ENCODE peak calls at places on chromosomes 12 and 14, in four cellular contexts. O, M, J and Q are unnamed samples.

GRCh38 chr14:76769636-76770292 is 8.5 kb downstream of the VASH1 start:
- DNase-seq in M (peak), J (no peak), O (no peak), Q (no peak)

GRCh38 chr12:51910168-51910567 is 2.9 kb downstream of the ACVRL1 start:
- DNase-seq in M (no peak), J (no peak), O (no peak), Q (peak)

GRCh38 chr12:112116232-112117060 is 7.9 kb upstream of the NAA25 start:
- DNase-seq in M (peak), O (peak), J (peak), Q (peak)

GRCh38 chr12:113186033-113186365 is 478 bp downstream of the RITA1 start:
- DNase-seq in M (no peak), O (peak), J (no peak), Q (no peak)

GRCh38 chr14:54475187-54475881 is 13.4 kb downstream of the GMFB start:
- DNase-seq in O (no peak), J (no peak), M (no peak), Q (no peak)

GRCh38 chr12:76282744-76283143 is 65.5 kb downstream of the BBS10 start:
- DNase-seq in J (no peak), M (no peak), O (no peak), Q (no peak)

GRCh38 chr14:58167891-58168290 is 15.9 kb upstream of the ARMH4 start:
- DNase-seq in O (no peak), J (no peak), M (no peak), Q (no peak)

GRCh38 chr12:1878214-1878613 is 40.2 kb downstream of the CACNA2D4 start:
- DNase-seq in J (no peak), O (no peak), M (no peak), Q (no peak)

GRCh38 chr12:58117667-58118066 is 176.3 kb downstream of the ATP23 start:
- DNase-seq in J (no peak), M (no peak), O (no peak), Q (no peak)

GRCh38 chr14:104219731-104220224 is 81.4 kb downstream of the KIF26A start:
- DNase-seq in M (no peak), O (no peak), J (no peak), Q (no peak)

GRCh38 chr12:40034156-40034555 is 71.7 kb downstream of the SLC2A13 start:
- DNase-seq in J (no peak), O (no peak), M (no peak), Q (no peak)

GRCh38 chr12:62876938-62877548 is 57.9 kb downstream of the PPM1H start:
- DNase-seq in J (no peak), O (no peak), M (no peak), Q (no peak)

GRCh38 chr12:100860611-100861010 is 66.0 kb downstream of the ANO4 start:
- DNase-seq in O (no peak), M (no peak), J (no peak), Q (no peak)

GRCh38 chr12:4330203-4330602 is 9.2 kb downstream of the TIGAR start:
- DNase-seq in J (no peak), M (no peak), O (no peak), Q (no peak)

GRCh38 chr14:104138891-104139459 is 588 bp downstream of the KIF26A start:
- DNase-seq in M (no peak), J (no peak), O (no peak), Q (no peak)

GRCh38 chr14:74756326-74756725 is 6.8 kb upstream of the YLPM1 start:
- DNase-seq in M (no peak), J (no peak), O (no peak), Q (no peak)

GRCh38 chr12:96698521-96698920 is 208.5 kb upstream of the NEDD1 start:
- DNase-seq in O (peak), M (no peak), J (no peak), Q (no peak)

GRCh38 chr12:122866379-122866778 is 29.5 kb downstream of the VPS37B start:
- DNase-seq in J (peak), O (no peak), M (no peak), Q (no peak)

GRCh38 chr12:124426594-124427550 is 132.0 kb downstream of the RFLNA start:
- DNase-seq in M (peak), O (no peak), J (no peak), Q (no peak)

DNA sequence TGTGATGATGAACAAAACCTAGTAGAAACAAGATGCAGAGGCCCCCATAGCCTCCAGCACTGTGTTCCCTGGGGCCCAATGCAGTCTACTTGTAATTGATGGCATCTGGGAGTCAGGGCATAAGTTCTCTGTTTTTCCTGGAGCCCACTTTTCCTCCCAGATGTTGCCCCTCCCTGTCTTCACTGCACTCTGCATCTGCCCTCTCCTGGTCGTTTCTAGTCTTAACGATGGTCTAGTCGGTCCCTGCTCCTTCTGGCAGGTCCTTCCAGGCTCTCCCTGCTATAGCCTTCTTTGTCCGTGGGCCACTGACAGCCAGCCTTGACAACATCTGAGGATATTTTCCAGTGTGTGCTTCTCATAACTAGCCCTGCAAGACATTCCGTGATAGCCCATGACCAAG is 208.3 kb downstream of the GXYLT1 start:
- DNase-seq in J (no peak), M (no peak), O (peak), Q (no peak)
- TF ChIP-seq CTCF in J (no peak), M (no peak), O (no peak), Q (no peak)

GRCh38 chr12:79566452-79566851 is 124.3 kb downstream of the PAWR start:
- DNase-seq in J (no peak), O (no peak), M (no peak), Q (no peak)
- TF ChIP-seq POLR2A in J (no peak), O (no peak), M (no peak), Q (no peak)

DNA sequence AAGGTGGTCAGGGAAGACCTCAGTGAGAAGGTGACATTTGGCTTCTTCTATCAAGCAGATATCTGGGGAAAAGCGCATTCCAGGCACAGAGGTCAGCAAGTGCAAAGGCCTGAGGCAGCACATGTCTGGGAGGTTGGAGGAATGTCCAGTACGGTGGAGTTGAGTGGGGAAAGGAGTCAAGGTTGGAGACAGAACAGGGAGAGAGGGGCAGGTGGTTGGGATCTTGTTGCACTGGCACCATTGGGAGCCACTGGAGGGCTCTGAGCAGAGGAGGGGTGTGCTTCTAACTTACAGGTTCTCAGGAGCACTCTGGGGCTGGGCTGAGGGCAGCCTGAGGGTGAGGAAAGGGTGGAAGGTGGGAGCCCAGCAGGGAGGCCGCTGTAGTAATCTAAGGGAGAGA is 52.1 kb downstream of the EID3 start:
- DNase-seq in M (no peak), O (peak), J (no peak), Q (peak)
- TF ChIP-seq CTCF in M (no peak), O (no peak), J (no peak), Q (no peak)

DNA sequence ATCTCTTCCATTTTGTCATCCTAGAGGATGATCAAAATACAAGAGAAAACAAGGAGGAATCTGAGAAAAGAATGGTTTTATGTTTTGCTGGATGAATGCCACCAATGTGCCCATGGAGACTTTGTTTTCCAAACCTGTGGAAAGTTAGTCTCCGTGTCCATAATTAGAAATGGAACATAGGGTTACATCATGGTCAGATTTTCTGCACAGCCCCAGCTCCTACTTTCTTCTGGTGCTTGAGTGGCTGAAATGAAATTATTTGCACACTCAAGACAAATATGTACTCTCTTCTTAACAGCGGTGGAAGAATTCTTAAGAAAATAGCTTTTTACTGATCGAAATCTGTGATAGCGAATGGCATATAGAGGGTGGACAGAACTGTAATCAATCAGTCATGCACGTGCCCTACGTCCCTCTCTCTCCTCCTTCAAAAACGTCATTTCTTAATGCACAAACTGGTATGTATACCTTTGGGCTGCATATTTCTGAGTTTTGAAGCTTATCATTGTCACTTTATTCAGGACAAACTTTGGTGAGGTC is 825.2 kb downstream of the AACS start:
- DNase-seq in J (no peak), M (no peak), O (no peak), Q (no peak)
- TF ChIP-seq POLR2A in J (no peak), M (no peak), O (no peak), Q (no peak)

DNA sequence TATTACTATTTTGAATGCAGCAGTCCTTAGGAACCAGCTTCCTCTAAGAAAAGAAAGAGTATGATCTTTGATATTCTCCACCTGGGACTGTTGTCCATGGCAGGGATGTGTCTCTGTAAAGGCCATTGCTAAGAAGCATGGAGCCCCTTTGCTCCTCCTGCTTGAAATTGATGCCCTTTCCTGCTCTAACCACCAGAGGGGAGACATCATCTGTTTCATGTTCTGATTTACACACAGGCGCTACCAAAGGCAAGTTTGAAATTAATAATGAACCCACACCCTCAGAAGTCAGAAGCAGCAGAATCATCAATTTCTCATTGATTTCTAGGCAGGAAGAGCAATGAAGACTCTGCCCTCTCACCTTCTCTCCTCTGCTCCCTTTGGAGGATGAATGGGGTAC is 253.8 kb downstream of the RMST start:
- DNase-seq in J (no peak), M (peak), O (peak), Q (no peak)
- TF ChIP-seq CTCF in J (no peak), M (no peak), O (no peak), Q (no peak)